ENCODE peak calls at places on chromosomes 3 and 15, in nine cellular contexts. U, N, L, K, P, Y, M, X and S are unnamed samples.

GRCh38 chr3:25033407-25034029 is 394.5 kb upstream of the RARB start:
- DNase-seq in Y (no peak), M (no peak), L (peak), N (peak), P (no peak), X (peak), U (peak), K (no peak), S (no peak)

GRCh38 chr3:74479915-74480314 is 134.5 kb downstream of the CNTN3 start:
- DNase-seq in L (no peak), X (no peak), K (no peak), N (no peak), Y (no peak), M (no peak), U (no peak), P (no peak), S (no peak)

GRCh38 chr3:11641683-11642407 is 1.9 kb downstream of the VGLL4 start:
- DNase-seq in N (no peak), Y (no peak), L (no peak), K (no peak), P (peak), X (no peak), M (no peak), U (no peak), S (no peak)

GRCh38 chr3:13414040-13414729 is 5.9 kb downstream of the NUP210 start:
- DNase-seq in M (peak), Y (peak), K (peak), X (peak), P (no peak), L (peak), N (no peak), U (peak), S (peak)

GRCh38 chr3:46406786-46407611 is at the start of the genes CCR5AS and CCRL2:
- DNase-seq in X (peak), P (peak), K (no peak), Y (peak), L (peak), U (peak), M (peak), N (no peak), S (peak)

GRCh38 chr3:61257148-61257547 is 5.9 kb upstream of the FHIT start:
- DNase-seq in Y (no peak), L (no peak), M (no peak), U (no peak), X (no peak), N (no peak), P (no peak), K (no peak), S (no peak)

GRCh38 chr3:55686720-55687254 is 199.7 kb upstream of the WNT5A start:
- DNase-seq in Y (no peak), X (no peak), N (no peak), L (no peak), M (no peak), U (no peak), P (no peak), K (no peak), S (no peak)

GRCh38 chr15:74723754-74724334 is 1.5 kb downstream of the CYP1A1 start:
- DNase-seq in X (peak), U (no peak), L (no peak), N (peak), M (no peak), P (peak), Y (no peak), K (no peak), S (no peak)

GRCh38 chr3:125375950-125376679 is 990 bp upstream of the ZNF148 start:
- DNase-seq in P (no peak), N (peak), M (no peak), L (no peak), K (no peak), U (no peak), X (peak), Y (no peak), S (no peak)

GRCh38 chr15:80550219-80550909 is 144.7 kb upstream of the ABHD17C start:
- DNase-seq in K (no peak), P (peak), Y (no peak), N (no peak), L (no peak), M (no peak), U (no peak), X (no peak), S (no peak)